ENCODE peak calls at places on chromosome 12, in eight cellular contexts. F is cardiac fibroblast; X is lower lobe of right lung; R is tibial artery; S is HFF-Myc; W is coronary artery; D is psoas muscle; N is CD8-positive, alpha-beta T cell. V is an unnamed sample.

GRCh38 chr12:8566525-8566924 is 25.8 kb upstream of the CLEC4E start:
- DNase-seq in X (no peak), D (no peak), F (no peak), S (no peak), W (no peak), N (no peak), R (no peak), V (no peak)

GRCh38 chr12:15789215-15790171 is at the start of gene EPS8:
- DNase-seq in R (peak), D (peak), W (peak), F (peak), S (peak), X (peak), N (peak), V (peak)

GRCh38 chr12:13982010-13982409 is 608 bp upstream of the GRIN2B start:
- DNase-seq in F (no peak), W (no peak), D (no peak), X (no peak), R (no peak), N (no peak), S (no peak), V (no peak)

GRCh38 chr12:97223419-97223818 is 239.2 kb upstream of the RMST start:
- DNase-seq in F (no peak), W (no peak), S (no peak), X (no peak), N (no peak), D (no peak), R (no peak), V (no peak)

GRCh38 chr12:96258451-96258933 is 64.3 kb downstream of the ELK3 start:
- DNase-seq in F (peak), N (no peak), X (no peak), W (no peak), S (no peak), D (peak), R (peak), V (no peak)

GRCh38 chr12:14936224-14936861 is 2.0 kb downstream of the ERP27 start:
- DNase-seq in D (no peak), N (no peak), F (no peak), X (no peak), S (no peak), W (no peak), R (no peak), V (no peak)

GRCh38 chr12:41910578-41911331 is 233.9 kb downstream of the GXYLT1 start:
- DNase-seq in F (no peak), X (no peak), D (no peak), W (no peak), N (no peak), S (no peak), R (no peak), V (no peak)

GRCh38 chr12:53078425-53079225 is 565 bp downstream of the SPRYD3 start:
- DNase-seq in R (no peak), S (no peak), D (no peak), W (no peak), F (peak), X (no peak), N (peak), V (no peak)

GRCh38 chr12:53674977-53675700 is 744 bp downstream of the ATP5MC2 start:
- DNase-seq in X (no peak), W (no peak), R (no peak), F (peak), S (no peak), D (no peak), N (no peak), V (no peak)

GRCh38 chr12:57224973-57225679 is 4.4 kb upstream of the SHMT2 start:
- DNase-seq in R (no peak), S (no peak), F (no peak), N (peak), D (no peak), W (no peak), X (peak), V (peak)

GRCh38 chr12:126994599-126994998 is 1272.4 kb upstream of the TMEM132C start:
- DNase-seq in D (no peak), X (no peak), N (no peak), W (no peak), S (no peak), F (no peak), R (no peak), V (no peak)

GRCh38 chr12:25324861-25325260 is 74.1 kb upstream of the KRAS start:
- DNase-seq in N (no peak), F (no peak), D (no peak), R (no peak), S (no peak), X (no peak), W (no peak), V (no peak)

GRCh38 chr12:21296751-21297406 is 37.8 kb downstream of the SLCO1A2 start:
- DNase-seq in F (peak), D (no peak), X (no peak), R (no peak), W (no peak), N (no peak), S (peak), V (no peak)

GRCh38 chr12:62006076-62006732 is 254.0 kb upstream of the USP15 start:
- DNase-seq in N (peak), W (no peak), X (no peak), F (peak), R (no peak), D (no peak), S (peak), V (peak)

GRCh38 chr12:26789731-26790644 is 43.0 kb downstream of the ITPR2 start:
- DNase-seq in N (no peak), D (no peak), S (peak), R (no peak), W (no peak), X (no peak), F (peak), V (no peak)

GRCh38 chr12:57239587-57240068 is 10.1 kb downstream of the SHMT2 start:
- DNase-seq in N (no peak), F (no peak), W (no peak), S (no peak), R (no peak), X (no peak), D (no peak), V (no peak)

GRCh38 chr12:11815397-11815796 is 165.9 kb downstream of the ETV6 start:
- DNase-seq in X (no peak), F (no peak), S (no peak), D (no peak), W (no peak), R (no peak), N (no peak), V (no peak)

GRCh38 chr12:13002301-13003097 is 2.4 kb upstream of the HEBP1 start:
- DNase-seq in F (no peak), X (no peak), N (no peak), S (no peak), D (no peak), W (no peak), R (no peak), V (peak)

GRCh38 chr12:100955139-100955538 is 160.6 kb downstream of the ANO4 start:
- DNase-seq in D (no peak), W (no peak), R (no peak), X (no peak), N (no peak), S (no peak), F (peak), V (no peak)

GRCh38 chr12:115964626-115965025 is 312.9 kb downstream of the MED13L start:
- DNase-seq in F (no peak), R (no peak), N (no peak), S (no peak), W (no peak), D (no peak), X (no peak), V (no peak)

GRCh38 chr12:104410786-104411185 is 46.0 kb upstream of the CHST11 start:
- DNase-seq in X (no peak), W (no peak), D (no peak), R (no peak), F (peak), S (no peak), N (no peak), V (no peak)

GRCh38 chr12:115464008-115464672 is 780.2 kb upstream of the TBX3 start:
- DNase-seq in R (no peak), X (no peak), W (no peak), S (no peak), N (no peak), F (no peak), D (no peak), V (no peak)

GRCh38 chr12:88202500-88202899 is 60.4 kb downstream of the TMTC3 start:
- DNase-seq in R (no peak), S (no peak), F (peak), N (no peak), D (no peak), X (no peak), W (no peak), V (no peak)

GRCh38 chr12:7075931-7076330 is 15.4 kb downstream of the C1S start:
- DNase-seq in W (no peak), F (peak), N (no peak), X (no peak), R (no peak), S (no peak), D (no peak), V (no peak)

GRCh38 chr12:7075518-7075917 is 15.0 kb downstream of the C1S start:
- DNase-seq in X (no peak), W (no peak), F (no peak), S (no peak), N (no peak), D (no peak), R (no peak), V (no peak)

GRCh38 chr12:7076493-7076892 is 15.8 kb downstream of the C1R start:
- DNase-seq in X (no peak), D (no peak), S (no peak), R (no peak), W (peak), F (no peak), N (no peak), V (no peak)

GRCh38 chr12:7079826-7080125 is 12.5 kb downstream of the C1R start:
- DNase-seq in N (no peak), W (no peak), X (no peak), F (peak), S (no peak), R (no peak), D (no peak), V (no peak)

GRCh38 chr12:7078163-7078562 is 14.1 kb downstream of the C1R start:
- DNase-seq in S (no peak), F (no peak), X (no peak), W (no peak), D (no peak), N (no peak), R (no peak), V (no peak)
- TF ChIP-seq CTCF in S (no peak), F (no peak), X (no peak), W (no peak), D (no peak), N (no peak), R (no peak), V (no peak)

GRCh38 chr12:10319414-10319813 is 11.7 kb downstream of the KLRD1 start:
- DNase-seq in R (no peak), W (no peak), X (no peak), D (no peak), S (no peak), F (no peak), N (no peak), V (no peak)
- TF ChIP-seq CTCF in R (no peak), W (no peak), X (no peak), D (no peak), S (no peak), F (no peak), N (no peak), V (no peak)

DNA sequence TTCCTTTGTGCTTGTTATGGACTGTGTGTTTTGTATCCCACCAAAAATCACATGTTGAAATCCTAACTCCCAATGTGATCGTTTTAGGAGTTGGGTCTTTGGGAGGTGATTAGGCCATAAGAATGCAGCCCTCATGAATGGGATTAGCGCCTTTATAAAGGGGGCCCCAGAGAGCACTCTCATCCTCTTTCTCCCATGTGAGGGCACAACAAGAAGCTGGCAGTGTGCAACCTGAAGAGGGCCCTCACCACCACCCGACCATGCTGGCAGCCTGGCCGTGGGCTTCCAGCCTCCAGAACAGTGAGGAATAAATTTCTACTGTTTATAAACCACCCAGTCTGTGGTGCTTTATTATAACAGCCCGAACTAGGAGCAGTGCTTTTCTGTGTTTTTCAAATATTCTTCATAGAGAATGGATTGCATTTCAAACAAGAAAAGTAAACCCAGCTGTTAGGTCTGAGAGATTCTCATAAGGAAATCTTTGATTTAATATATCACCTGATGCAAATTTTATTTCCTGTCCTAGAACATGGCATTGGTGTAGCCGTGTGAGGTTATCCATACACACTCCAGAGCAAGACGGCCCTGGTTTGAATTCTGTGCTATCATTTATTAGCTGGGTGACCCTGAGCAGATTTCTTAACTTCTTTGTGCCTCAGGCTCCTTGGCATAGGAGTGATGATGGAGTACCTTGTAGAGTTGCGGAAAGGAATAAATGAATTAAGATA is 27.8 kb downstream of the HSPB8 start:
- DNase-seq in N (no peak), S (no peak), W (peak), D (no peak), R (no peak), F (no peak), X (no peak), V (no peak)
- TF ChIP-seq CTCF in N (no peak), S (no peak), W (no peak), D (no peak), R (no peak), F (no peak), X (no peak), V (no peak)

GRCh38 chr12:108337235-108338223 is 1.6 kb downstream of the CMKLR1 start:
- DNase-seq in N (no peak), X (no peak), W (no peak), F (peak), S (no peak), D (no peak), R (peak), V (no peak)
- TF ChIP-seq CTCF in N (peak), X (peak), W (peak), F (no peak), S (peak), D (peak), R (peak), V (peak)

DNA sequence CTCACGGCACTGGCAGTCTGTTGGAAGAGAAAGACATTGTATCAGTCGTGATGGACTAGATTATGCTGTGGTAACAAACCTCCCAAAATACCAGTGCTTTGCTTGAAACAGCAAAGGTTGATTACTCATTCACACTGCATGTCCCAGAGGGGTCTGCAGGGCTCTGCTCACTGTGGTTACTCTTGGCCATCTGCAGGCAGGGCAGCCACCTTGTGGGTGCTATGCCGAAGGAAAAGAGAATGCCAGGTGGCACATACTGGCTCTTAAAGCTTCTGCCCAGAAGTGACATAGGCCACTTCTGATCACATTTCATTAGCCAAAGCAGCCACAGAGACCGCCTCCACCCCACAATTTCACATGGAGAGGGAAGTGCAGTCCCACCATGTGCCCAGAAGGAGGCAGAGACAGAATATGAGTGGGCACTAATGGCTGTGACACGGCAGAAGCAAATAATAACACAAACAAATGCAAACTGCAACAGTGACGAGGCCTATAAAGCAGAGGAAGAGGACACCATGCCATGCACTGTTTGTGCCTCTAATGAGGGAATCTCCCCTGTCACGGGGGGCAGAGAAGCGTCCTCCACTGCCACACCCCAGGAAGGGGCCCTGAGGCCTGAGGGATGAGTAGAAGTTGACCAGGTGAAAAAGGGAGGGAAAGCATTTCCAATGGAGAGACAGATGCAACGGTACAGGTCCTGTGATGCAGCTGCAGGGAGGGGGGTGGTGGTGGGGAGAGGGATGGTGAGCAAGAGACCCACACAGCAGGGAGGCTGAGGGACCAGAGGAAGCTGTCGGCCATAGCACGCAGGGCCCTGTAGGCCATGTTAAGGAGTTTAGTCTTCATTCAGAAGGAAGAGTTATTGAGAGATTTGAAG is 51.7 kb upstream of the KICS2 start:
- DNase-seq in W (no peak), S (no peak), R (no peak), F (peak), N (no peak), X (no peak), D (no peak), V (no peak)
- TF ChIP-seq CTCF in W (no peak), S (peak), R (no peak), F (peak), N (no peak), X (peak), D (peak), V (no peak)

GRCh38 chr12:977163-977562 is 13.9 kb upstream of the ERC1 start:
- DNase-seq in R (no peak), D (no peak), X (no peak), F (no peak), N (no peak), W (no peak), S (no peak), V (no peak)
- TF ChIP-seq CTCF in R (no peak), D (no peak), X (no peak), F (no peak), N (no peak), W (no peak), S (no peak), V (no peak)